ENCODE peak calls at places on chromosome 11, in four cellular contexts. One of them, this sample, is unnamed.

GRCh38 chr11:11975201-11976092 is 33.0 kb downstream of the DKK3 start:
- DNase-seq in colonic mucosa: no peak
- DNase-seq in stimulated activated CD4-positive, alpha-beta T cell treated with anti-CD3 and anti-CD28 coated beads, Interleukin-4, amount 100 ng/mL, for 4 hours: no peak
- DNase-seq in RCC 7860: no peak
- DNase-seq in this sample: no peak

GRCh38 chr11:35711173-35711910 is 48.8 kb downstream of the TRIM44 start:
- DNase-seq in stimulated activated CD4-positive, alpha-beta T cell treated with anti-CD3 and anti-CD28 coated beads, Interleukin-4, amount 100 ng/mL, for 4 hours: no peak
- DNase-seq in RCC 7860: no peak
- DNase-seq in colonic mucosa: no peak
- DNase-seq in this sample: no peak

GRCh38 chr11:12157241-12157661 is 46.9 kb downstream of the MICAL2 start:
- DNase-seq in RCC 7860: no peak
- DNase-seq in stimulated activated CD4-positive, alpha-beta T cell treated with anti-CD3 and anti-CD28 coated beads, Interleukin-4, amount 100 ng/mL, for 4 hours: no peak
- DNase-seq in colonic mucosa: no peak
- DNase-seq in this sample: no peak

GRCh38 chr11:98835336-98835735 is 185.4 kb upstream of the CNTN5 start:
- DNase-seq in stimulated activated CD4-positive, alpha-beta T cell treated with anti-CD3 and anti-CD28 coated beads, Interleukin-4, amount 100 ng/mL, for 4 hours: no peak
- DNase-seq in RCC 7860: no peak
- DNase-seq in colonic mucosa: no peak
- DNase-seq in this sample: no peak

GRCh38 chr11:27563201-27563600 is 56.6 kb upstream of the LIN7C start:
- DNase-seq in colonic mucosa: no peak
- DNase-seq in stimulated activated CD4-positive, alpha-beta T cell treated with anti-CD3 and anti-CD28 coated beads, Interleukin-4, amount 100 ng/mL, for 4 hours: no peak
- DNase-seq in RCC 7860: peak; percentile 49
- DNase-seq in this sample: no peak

GRCh38 chr11:12164061-12165014 is 53.9 kb downstream of the MICAL2 start:
- DNase-seq in stimulated activated CD4-positive, alpha-beta T cell treated with anti-CD3 and anti-CD28 coated beads, Interleukin-4, amount 100 ng/mL, for 4 hours: no peak
- DNase-seq in colonic mucosa: no peak
- DNase-seq in RCC 7860: peak; percentile 94
- DNase-seq in this sample: no peak

GRCh38 chr11:132253469-132254264 is 883.3 kb downstream of the NTM start:
- DNase-seq in RCC 7860: no peak
- DNase-seq in colonic mucosa: no peak
- DNase-seq in stimulated activated CD4-positive, alpha-beta T cell treated with anti-CD3 and anti-CD28 coated beads, Interleukin-4, amount 100 ng/mL, for 4 hours: no peak
- DNase-seq in this sample: no peak

GRCh38 chr11:69357458-69358397 is 63.8 kb downstream of the MYEOV start:
- DNase-seq in stimulated activated CD4-positive, alpha-beta T cell treated with anti-CD3 and anti-CD28 coated beads, Interleukin-4, amount 100 ng/mL, for 4 hours: no peak
- DNase-seq in colonic mucosa: peak; percentile 11
- DNase-seq in RCC 7860: no peak
- DNase-seq in this sample: no peak

GRCh38 chr11:113119074-113119473 is 157.9 kb downstream of the NCAM1 start:
- DNase-seq in colonic mucosa: no peak
- DNase-seq in stimulated activated CD4-positive, alpha-beta T cell treated with anti-CD3 and anti-CD28 coated beads, Interleukin-4, amount 100 ng/mL, for 4 hours: no peak
- DNase-seq in RCC 7860: peak; percentile 29
- DNase-seq in this sample: no peak

GRCh38 chr11:66113132-66113856 is 43.2 kb downstream of the PACS1 start:
- DNase-seq in stimulated activated CD4-positive, alpha-beta T cell treated with anti-CD3 and anti-CD28 coated beads, Interleukin-4, amount 100 ng/mL, for 4 hours: no peak
- DNase-seq in RCC 7860: peak; percentile 71
- DNase-seq in colonic mucosa: no peak
- DNase-seq in this sample: no peak